ENCODE peak calls at places on chromosomes 4 and X, in six cellular contexts. One of them, this sample, is unnamed. For H3K36me3, the result is how much of the 10 kb centered on the place peaks cover.

GRCh38 chrX:16140983-16141382 is 17.6 kb downstream of the GRPR start:
- DNase-seq in psoas muscle: no peak
- DNase-seq in CD8-positive, alpha-beta T cell: no peak
- DNase-seq in left ventricle myocardium inferior: no peak
- DNase-seq in GM06990: no peak
- DNase-seq in Peyer's patch: no peak
- DNase-seq in this sample: no peak

GRCh38 chr4:69656653-69657158 is 3.7 kb upstream of the UGT2A1 start:
- DNase-seq in psoas muscle: no peak
- DNase-seq in CD8-positive, alpha-beta T cell: no peak
- DNase-seq in left ventricle myocardium inferior: no peak
- DNase-seq in GM06990: no peak
- DNase-seq in Peyer's patch: no peak
- DNase-seq in this sample: no peak

GRCh38 chr4:7138223-7139166 is 53.8 kb upstream of the SORCS2 start:
- DNase-seq in psoas muscle: no peak
- DNase-seq in CD8-positive, alpha-beta T cell: no peak
- DNase-seq in left ventricle myocardium inferior: no peak
- DNase-seq in GM06990: no peak
- DNase-seq in Peyer's patch: no peak
- DNase-seq in this sample: no peak

GRCh38 chr4:40736910-40737309 is 12.8 kb upstream of the NSUN7 start:
- DNase-seq in psoas muscle: no peak
- DNase-seq in CD8-positive, alpha-beta T cell: no peak
- DNase-seq in left ventricle myocardium inferior: no peak
- DNase-seq in GM06990: no peak
- DNase-seq in Peyer's patch: no peak
- DNase-seq in this sample: no peak

GRCh38 chr4:15144249-15144966 is 142.1 kb downstream of the CPEB2 start:
- DNase-seq in psoas muscle: no peak
- DNase-seq in CD8-positive, alpha-beta T cell: no peak
- DNase-seq in left ventricle myocardium inferior: no peak
- DNase-seq in GM06990: no peak
- DNase-seq in Peyer's patch: no peak
- DNase-seq in this sample: no peak

GRCh38 chr4:177444911-177445736 is 2.9 kb upstream of the AGA start:
- DNase-seq in psoas muscle: no peak
- DNase-seq in CD8-positive, alpha-beta T cell: no peak
- DNase-seq in left ventricle myocardium inferior: no peak
- DNase-seq in GM06990: no peak
- DNase-seq in Peyer's patch: no peak
- DNase-seq in this sample: no peak

GRCh38 chrX:149630681-149631292 is 805 bp downstream of the TMEM185A start:
- DNase-seq in psoas muscle: no peak
- DNase-seq in CD8-positive, alpha-beta T cell: no peak
- DNase-seq in left ventricle myocardium inferior: no peak
- DNase-seq in GM06990: no peak
- DNase-seq in Peyer's patch: no peak
- DNase-seq in this sample: no peak

GRCh38 chr4:98151145-98151929 is 8.1 kb upstream of the STPG2 start:
- DNase-seq in psoas muscle: no peak
- DNase-seq in CD8-positive, alpha-beta T cell: no peak
- DNase-seq in left ventricle myocardium inferior: no peak
- DNase-seq in GM06990: no peak
- DNase-seq in Peyer's patch: no peak
- DNase-seq in this sample: no peak

GRCh38 chrX:122739770-122740169 is 444.3 kb upstream of the GRIA3 start:
- DNase-seq in psoas muscle: no peak
- DNase-seq in CD8-positive, alpha-beta T cell: no peak
- DNase-seq in left ventricle myocardium inferior: no peak
- DNase-seq in GM06990: no peak
- DNase-seq in Peyer's patch: no peak
- DNase-seq in this sample: no peak

GRCh38 chr4:112732142-112732541 is 95.2 kb downstream of the LARP7 start:
- DNase-seq in psoas muscle: no peak
- DNase-seq in CD8-positive, alpha-beta T cell: no peak
- DNase-seq in left ventricle myocardium inferior: no peak
- DNase-seq in GM06990: no peak
- DNase-seq in Peyer's patch: no peak
- DNase-seq in this sample: no peak

GRCh38 chr4:84778041-84778440 is 188.4 kb downstream of the WDFY3 start:
- DNase-seq in psoas muscle: no peak
- DNase-seq in CD8-positive, alpha-beta T cell: no peak
- DNase-seq in left ventricle myocardium inferior: no peak
- DNase-seq in GM06990: no peak
- DNase-seq in Peyer's patch: no peak
- DNase-seq in this sample: no peak

GRCh38 chrX:119230850-119231249 is 5.2 kb upstream of the PGRMC1 start:
- DNase-seq in psoas muscle: no peak
- DNase-seq in CD8-positive, alpha-beta T cell: no peak
- DNase-seq in left ventricle myocardium inferior: no peak
- DNase-seq in GM06990: no peak
- DNase-seq in Peyer's patch: no peak
- DNase-seq in this sample: no peak

GRCh38 chr4:163535657-163536056 is 41.2 kb downstream of the TMA16 start:
- DNase-seq in psoas muscle: no peak
- DNase-seq in CD8-positive, alpha-beta T cell: no peak
- DNase-seq in left ventricle myocardium inferior: no peak
- DNase-seq in GM06990: no peak
- DNase-seq in Peyer's patch: no peak
- DNase-seq in this sample: no peak

GRCh38 chr4:155722816-155723499 is 35.9 kb upstream of the GUCY1B1 start:
- DNase-seq in psoas muscle: no peak
- DNase-seq in CD8-positive, alpha-beta T cell: no peak
- DNase-seq in left ventricle myocardium inferior: no peak
- DNase-seq in GM06990: no peak
- DNase-seq in Peyer's patch: no peak
- DNase-seq in this sample: no peak

GRCh38 chr4:83964996-83965541 is 429.2 kb downstream of the GPAT3 start:
- DNase-seq in psoas muscle: no peak
- DNase-seq in CD8-positive, alpha-beta T cell: no peak
- DNase-seq in left ventricle myocardium inferior: no peak
- DNase-seq in GM06990: peak
- DNase-seq in Peyer's patch: no peak
- DNase-seq in this sample: no peak

GRCh38 chr4:5893013-5893580 is at the start of gene CRMP1:
- DNase-seq in psoas muscle: no peak
- DNase-seq in CD8-positive, alpha-beta T cell: no peak
- DNase-seq in left ventricle myocardium inferior: no peak
- DNase-seq in GM06990: no peak
- DNase-seq in Peyer's patch: no peak
- DNase-seq in this sample: no peak

GRCh38 chr4:130210871-130211270 is 1114.9 kb downstream of the C4orf33 start:
- DNase-seq in psoas muscle: no peak
- DNase-seq in CD8-positive, alpha-beta T cell: no peak
- DNase-seq in left ventricle myocardium inferior: no peak
- DNase-seq in GM06990: no peak
- DNase-seq in Peyer's patch: no peak
- DNase-seq in this sample: no peak

GRCh38 chrX:115579786-115580294 is 18.9 kb downstream of the PLS3 start:
- DNase-seq in psoas muscle: no peak
- DNase-seq in CD8-positive, alpha-beta T cell: no peak
- DNase-seq in left ventricle myocardium inferior: no peak
- DNase-seq in GM06990: no peak
- DNase-seq in Peyer's patch: no peak
- DNase-seq in this sample: no peak

GRCh38 chr4:140163029-140163810 is 9.2 kb upstream of the MAML3 start:
- DNase-seq in psoas muscle: peak
- DNase-seq in CD8-positive, alpha-beta T cell: no peak
- DNase-seq in left ventricle myocardium inferior: no peak
- DNase-seq in GM06990: no peak
- DNase-seq in Peyer's patch: no peak
- DNase-seq in this sample: no peak

GRCh38 chrX:23317799-23318724 is 16.6 kb upstream of the PTCHD1 start:
- DNase-seq in psoas muscle: no peak
- DNase-seq in CD8-positive, alpha-beta T cell: no peak
- DNase-seq in left ventricle myocardium inferior: no peak
- DNase-seq in GM06990: no peak
- DNase-seq in Peyer's patch: no peak
- DNase-seq in this sample: no peak

GRCh38 chrX:34879361-34879760 is 63.2 kb upstream of the FAM47B start:
- DNase-seq in psoas muscle: no peak
- DNase-seq in CD8-positive, alpha-beta T cell: no peak
- DNase-seq in left ventricle myocardium inferior: no peak
- DNase-seq in GM06990: no peak
- DNase-seq in Peyer's patch: no peak
- DNase-seq in this sample: no peak

GRCh38 chr4:94480362-94480951 is 28.7 kb downstream of the PDLIM5 start:
- DNase-seq in psoas muscle: no peak
- DNase-seq in CD8-positive, alpha-beta T cell: no peak
- DNase-seq in left ventricle myocardium inferior: no peak
- DNase-seq in GM06990: no peak
- DNase-seq in Peyer's patch: no peak
- DNase-seq in this sample: no peak

GRCh38 chrX:73832319-73832718 is 269.3 kb downstream of the CHIC1 start:
- DNase-seq in psoas muscle: no peak
- DNase-seq in CD8-positive, alpha-beta T cell: no peak
- DNase-seq in left ventricle myocardium inferior: no peak
- DNase-seq in GM06990: no peak
- DNase-seq in Peyer's patch: no peak
- DNase-seq in this sample: no peak

GRCh38 chr4:41069838-41070237 is 144.5 kb downstream of the APBB2 start:
- DNase-seq in psoas muscle: no peak
- DNase-seq in CD8-positive, alpha-beta T cell: no peak
- DNase-seq in left ventricle myocardium inferior: no peak
- DNase-seq in GM06990: no peak
- DNase-seq in Peyer's patch: no peak
- DNase-seq in this sample: no peak

GRCh38 chr4:89558147-89558546 is 250.5 kb upstream of the GPRIN3 start:
- DNase-seq in psoas muscle: no peak
- DNase-seq in CD8-positive, alpha-beta T cell: no peak
- DNase-seq in left ventricle myocardium inferior: no peak
- DNase-seq in GM06990: no peak
- DNase-seq in Peyer's patch: no peak
- DNase-seq in this sample: no peak

GRCh38 chrX:58025979-58026378 is 115.7 kb upstream of the ZXDA start:
- DNase-seq in psoas muscle: no peak
- DNase-seq in CD8-positive, alpha-beta T cell: no peak
- DNase-seq in left ventricle myocardium inferior: no peak
- DNase-seq in GM06990: no peak
- DNase-seq in Peyer's patch: peak
- DNase-seq in this sample: no peak

DNA sequence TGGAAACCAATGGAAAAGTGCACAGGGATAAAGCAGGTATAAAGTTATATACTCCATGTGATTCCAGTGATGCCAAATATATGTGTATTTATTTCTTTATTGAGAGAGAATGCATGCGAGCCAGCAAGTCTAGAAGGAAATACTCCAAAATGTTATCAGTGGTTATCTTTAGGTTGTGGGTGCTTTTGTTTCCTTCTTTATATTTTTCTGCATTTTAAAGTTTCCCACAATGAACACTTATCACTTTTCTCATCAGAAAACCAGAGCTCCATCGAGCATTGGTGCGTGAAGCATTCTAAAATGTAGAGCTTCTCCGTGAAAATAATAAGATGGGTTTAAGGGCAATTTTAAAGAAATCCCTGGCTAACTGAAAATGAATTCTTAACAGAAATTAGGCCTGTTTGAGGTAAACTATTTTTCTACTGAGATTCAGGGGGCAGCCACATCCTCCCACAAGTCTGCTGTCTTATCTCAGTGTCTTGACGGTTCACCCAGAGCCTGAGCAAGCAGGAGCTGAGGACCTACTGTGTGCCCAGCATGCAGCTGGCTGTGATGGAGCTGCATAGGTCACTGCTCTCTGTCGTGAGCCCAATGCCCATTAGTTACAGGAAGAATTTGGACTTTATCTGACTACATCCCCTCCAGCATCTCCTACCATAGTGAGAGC is 18.7 kb upstream of the CD40LG start:
- DNase-seq in psoas muscle: no peak
- DNase-seq in CD8-positive, alpha-beta T cell: no peak
- DNase-seq in left ventricle myocardium inferior: no peak
- DNase-seq in GM06990: no peak
- DNase-seq in Peyer's patch: no peak
- DNase-seq in this sample: no peak
- H3K36me3 ChIP-seq in psoas muscle: under half
- H3K36me3 ChIP-seq in CD8-positive, alpha-beta T cell: under half
- H3K36me3 ChIP-seq in left ventricle myocardium inferior: under half
- H3K36me3 ChIP-seq in GM06990: under half
- H3K36me3 ChIP-seq in Peyer's patch: under half
- H3K36me3 ChIP-seq in this sample: under half

DNA sequence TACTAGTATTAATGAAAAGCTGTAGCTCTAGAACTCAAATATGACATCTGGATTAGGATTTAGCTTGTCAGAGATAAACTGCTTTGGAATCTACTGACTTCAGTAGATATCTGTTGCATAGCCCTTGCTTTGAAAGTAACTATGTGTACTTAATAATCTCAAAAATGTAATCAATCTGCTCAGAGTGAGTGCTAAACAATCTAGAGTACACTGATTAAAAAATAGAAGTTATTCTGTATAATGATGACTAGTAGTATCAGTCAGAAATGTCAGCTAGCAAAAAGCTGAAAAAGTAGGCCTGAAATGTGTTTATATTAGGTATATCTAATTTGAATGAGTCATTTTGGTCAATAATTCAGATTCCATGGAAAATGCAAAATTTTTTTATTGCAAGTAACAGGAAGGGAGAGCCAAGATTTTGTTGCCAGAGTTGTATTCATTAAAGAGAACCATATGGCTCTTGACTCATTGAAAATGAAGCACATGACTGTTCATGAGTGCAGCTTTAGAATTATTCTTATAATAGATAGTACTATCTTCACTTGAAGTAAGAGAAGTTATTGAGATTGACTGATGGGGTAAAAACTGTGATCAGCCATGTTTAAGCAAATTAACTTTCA is 20.0 kb downstream of the CLCN3 start:
- DNase-seq in psoas muscle: no peak
- DNase-seq in CD8-positive, alpha-beta T cell: no peak
- DNase-seq in left ventricle myocardium inferior: no peak
- DNase-seq in GM06990: no peak
- DNase-seq in Peyer's patch: no peak
- DNase-seq in this sample: no peak
- H3K36me3 ChIP-seq in psoas muscle: under half
- H3K36me3 ChIP-seq in CD8-positive, alpha-beta T cell: under half
- H3K36me3 ChIP-seq in left ventricle myocardium inferior: half or more
- H3K36me3 ChIP-seq in GM06990: under half
- H3K36me3 ChIP-seq in Peyer's patch: under half
- H3K36me3 ChIP-seq in this sample: under half

DNA sequence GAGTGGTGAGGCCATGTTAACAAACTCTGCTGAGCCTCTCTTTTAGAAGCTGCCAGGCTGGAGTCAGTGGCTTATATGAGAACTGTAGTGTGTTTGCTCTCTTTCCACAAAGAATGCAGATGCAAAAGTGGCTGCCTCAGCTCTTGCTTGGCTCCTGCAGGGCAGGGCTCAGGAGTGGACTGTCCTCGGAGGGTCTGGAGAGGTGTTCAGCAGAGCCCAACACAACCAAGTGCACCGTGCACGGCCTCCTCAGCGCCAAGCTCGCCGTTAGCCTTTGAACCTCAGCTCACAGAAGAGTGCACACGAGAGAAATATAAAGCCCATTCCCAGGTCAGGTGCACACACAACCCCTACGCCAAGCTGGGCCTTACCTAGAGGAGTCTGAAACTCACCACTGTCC is 82.8 kb downstream of the C4orf51 start:
- DNase-seq in psoas muscle: no peak
- DNase-seq in CD8-positive, alpha-beta T cell: no peak
- DNase-seq in left ventricle myocardium inferior: no peak
- DNase-seq in GM06990: no peak
- DNase-seq in Peyer's patch: no peak
- DNase-seq in this sample: no peak
- H3K36me3 ChIP-seq in psoas muscle: under half
- H3K36me3 ChIP-seq in CD8-positive, alpha-beta T cell: under half
- H3K36me3 ChIP-seq in left ventricle myocardium inferior: half or more
- H3K36me3 ChIP-seq in GM06990: under half
- H3K36me3 ChIP-seq in Peyer's patch: under half
- H3K36me3 ChIP-seq in this sample: under half

GRCh38 chrX:71565634-71566033 is 12.6 kb upstream of the GCNA start:
- DNase-seq in psoas muscle: no peak
- DNase-seq in CD8-positive, alpha-beta T cell: no peak
- DNase-seq in left ventricle myocardium inferior: no peak
- DNase-seq in GM06990: no peak
- DNase-seq in Peyer's patch: no peak
- DNase-seq in this sample: no peak
- H3K36me3 ChIP-seq in psoas muscle: under half
- H3K36me3 ChIP-seq in CD8-positive, alpha-beta T cell: half or more
- H3K36me3 ChIP-seq in left ventricle myocardium inferior: half or more
- H3K36me3 ChIP-seq in GM06990: under half
- H3K36me3 ChIP-seq in Peyer's patch: under half
- H3K36me3 ChIP-seq in this sample: half or more

This sample was measured in upper lobe of right lung.